ENCODE peak calls at places on chromosomes 2 and 18, in four cellular contexts. One of them, this sample, is unnamed.

GRCh38 chr2:105400138-105400540 is 1.3 kb upstream of the FHL2 start:
- DNase-seq in PC-9: peak; percentile 94
- DNase-seq in uterus: no peak
- DNase-seq in thoracic aorta: no peak
- DNase-seq in this sample: no peak

GRCh38 chr2:75098856-75099255 is 100.5 kb downstream of the TACR1 start:
- DNase-seq in PC-9: peak; percentile 41
- DNase-seq in uterus: no peak
- DNase-seq in thoracic aorta: no peak
- DNase-seq in this sample: no peak

GRCh38 chr18:76553715-76554603 is 58.9 kb upstream of the ZNF516 start:
- DNase-seq in PC-9: peak; percentile 63
- DNase-seq in uterus: no peak
- DNase-seq in thoracic aorta: no peak
- DNase-seq in this sample: no peak

GRCh38 chr2:134148172-134148571 is 105.7 kb upstream of the MGAT5 start:
- DNase-seq in thoracic aorta: no peak
- DNase-seq in PC-9: no peak
- DNase-seq in uterus: no peak
- DNase-seq in this sample: no peak

GRCh38 chr2:12534646-12535263 is 182.0 kb upstream of the TRIB2 start:
- DNase-seq in thoracic aorta: no peak
- DNase-seq in uterus: peak; percentile 81
- DNase-seq in PC-9: peak; percentile 95
- DNase-seq in this sample: peak; percentile 88

GRCh38 chr18:23067236-23067635 is 68.0 kb upstream of the CABLES1 start:
- DNase-seq in uterus: no peak
- DNase-seq in thoracic aorta: no peak
- DNase-seq in PC-9: peak; percentile 77
- DNase-seq in this sample: no peak

GRCh38 chr2:44110444-44110843 is 58.2 kb upstream of the PPM1B start:
- DNase-seq in uterus: no peak
- DNase-seq in thoracic aorta: no peak
- DNase-seq in PC-9: peak; percentile 31
- DNase-seq in this sample: no peak

GRCh38 chr2:40244251-40245010 is 207.5 kb downstream of the SLC8A1 start:
- DNase-seq in uterus: peak; percentile 52
- DNase-seq in thoracic aorta: peak; percentile 6
- DNase-seq in PC-9: peak; percentile 43
- DNase-seq in this sample: peak; percentile 28

GRCh38 chr2:30417253-30417652 is 29.8 kb upstream of the LCLAT1 start:
- DNase-seq in uterus: peak; percentile 79
- DNase-seq in thoracic aorta: no peak
- DNase-seq in PC-9: no peak
- DNase-seq in this sample: no peak

GRCh38 chr2:54454548-54454921 is 1.6 kb upstream of the SPTBN1 start:
- DNase-seq in PC-9: no peak
- DNase-seq in uterus: no peak
- DNase-seq in thoracic aorta: no peak
- DNase-seq in this sample: no peak

GRCh38 chr2:239239607-239240479 is 161.0 kb downstream of the HDAC4 start:
- DNase-seq in thoracic aorta: no peak
- DNase-seq in uterus: no peak
- DNase-seq in PC-9: no peak
- DNase-seq in this sample: no peak

DNA sequence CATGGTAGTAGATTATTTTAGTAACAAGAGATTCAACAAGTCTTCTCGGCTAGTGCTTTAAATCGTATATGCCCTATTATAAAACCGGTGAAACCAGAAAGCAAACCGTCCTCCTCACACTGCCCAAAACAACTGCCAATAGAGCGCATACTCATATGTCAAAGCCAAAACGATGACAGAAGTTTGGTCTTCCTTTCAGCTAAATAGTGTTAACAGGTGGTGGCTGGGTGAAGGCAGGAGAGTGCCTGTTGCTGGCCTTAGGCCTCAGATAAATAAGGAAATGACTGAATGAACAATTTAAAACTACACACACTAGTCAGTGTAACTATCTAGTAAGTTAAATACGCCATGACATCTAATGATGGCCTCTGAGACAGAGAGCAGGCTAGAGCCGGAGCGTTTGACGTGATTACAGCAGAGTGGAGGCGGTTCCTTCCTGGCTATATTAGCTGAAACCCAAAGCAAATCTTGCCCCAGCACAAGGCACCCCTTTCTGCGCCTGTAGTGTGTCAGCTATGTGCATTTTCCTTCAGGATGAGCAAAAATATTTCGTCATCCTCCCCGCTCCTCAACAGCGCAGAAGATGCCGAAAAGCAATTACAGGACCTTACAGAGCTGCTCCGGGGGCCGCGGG is 1.6 kb downstream of the LONRF2 start:
- DNase-seq in PC-9: no peak
- DNase-seq in uterus: peak; percentile 69
- DNase-seq in thoracic aorta: no peak
- DNase-seq in this sample: no peak
- H3K4me3 ChIP-seq in PC-9: no peak overlapping the region
- H3K4me3 ChIP-seq in uterus: peak overlapping the region; percentile 90
- H3K4me3 ChIP-seq in thoracic aorta: peak overlapping the region; percentile 80
- H3K4me3 ChIP-seq in this sample: peak overlapping the region; percentile 48

DNA sequence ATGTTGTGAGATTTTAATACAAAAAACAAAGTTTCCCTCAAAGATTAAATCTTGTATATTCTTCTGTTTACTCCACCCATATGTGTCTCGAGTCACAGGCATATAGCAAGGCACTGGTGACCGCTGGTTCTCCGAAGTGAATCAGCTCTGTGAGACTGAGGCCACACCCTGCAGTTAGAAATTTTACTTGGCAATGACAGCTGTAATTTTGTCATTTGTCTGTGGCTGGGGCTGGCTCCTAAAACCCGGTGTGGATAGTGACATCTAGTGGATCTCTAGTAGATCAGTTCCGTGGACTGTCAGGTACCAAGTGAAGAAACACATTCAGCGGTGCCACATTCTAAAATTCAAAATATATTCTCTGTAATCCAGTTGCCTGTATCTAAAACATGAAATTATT is 278.0 kb downstream of the NEDD4L start:
- DNase-seq in PC-9: peak; percentile 86
- DNase-seq in thoracic aorta: peak; percentile 19
- DNase-seq in uterus: peak; percentile 51
- DNase-seq in this sample: peak; percentile 44
- TF ChIP-seq CTCF in PC-9: peak; percentile 68
- TF ChIP-seq CTCF in thoracic aorta: peak; percentile 37
- TF ChIP-seq CTCF in uterus: peak; percentile 46
- TF ChIP-seq CTCF in this sample: peak; percentile 53

DNA sequence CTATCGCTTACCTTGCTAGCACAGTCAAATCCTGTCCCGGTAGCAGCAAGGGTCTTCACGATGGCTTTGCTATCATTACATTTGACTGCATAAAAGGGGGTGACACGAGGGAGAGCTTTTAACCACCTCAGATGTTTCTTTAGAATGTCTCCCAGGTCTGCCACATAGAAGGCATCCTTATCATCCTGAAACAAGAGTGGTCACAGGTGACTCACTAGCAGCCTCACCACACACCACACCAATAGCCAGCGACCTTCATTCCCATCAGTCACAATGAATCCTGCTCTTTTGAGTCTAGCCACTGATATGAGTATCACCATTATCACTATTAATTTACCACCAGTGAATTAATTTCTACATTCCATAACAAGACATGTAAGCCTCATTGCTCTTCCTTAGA is 3.7 kb downstream of the ODC1 start:
- DNase-seq in thoracic aorta: no peak
- DNase-seq in PC-9: no peak
- DNase-seq in uterus: no peak
- DNase-seq in this sample: no peak
- H3K36me3 ChIP-seq in thoracic aorta: peaks cover 50% of the 10 kb centered on the region
- H3K36me3 ChIP-seq in PC-9: peaks cover 36% of the 10 kb centered on the region
- H3K36me3 ChIP-seq in uterus: no peaks in the 10 kb centered on the region
- H3K36me3 ChIP-seq in this sample: peaks cover 2% of the 10 kb centered on the region

GRCh38 chr2:237000481-237000880 is 85.2 kb upstream of the COPS8 start:
- DNase-seq in PC-9: no peak
- DNase-seq in thoracic aorta: no peak
- DNase-seq in uterus: no peak
- DNase-seq in this sample: no peak

GRCh38 chr2:236997086-236997485 is 88.6 kb upstream of the COPS8 start:
- DNase-seq in uterus: no peak
- DNase-seq in PC-9: peak; percentile 54
- DNase-seq in thoracic aorta: no peak
- DNase-seq in this sample: no peak

GRCh38 chr2:236998250-236998649 is 87.4 kb upstream of the COPS8 start:
- DNase-seq in thoracic aorta: no peak
- DNase-seq in PC-9: peak; percentile 76
- DNase-seq in uterus: no peak
- DNase-seq in this sample: no peak

GRCh38 chr2:236994361-236994760 is 91.3 kb upstream of the COPS8 start:
- DNase-seq in thoracic aorta: no peak
- DNase-seq in uterus: no peak
- DNase-seq in PC-9: no peak
- DNase-seq in this sample: no peak

DNA sequence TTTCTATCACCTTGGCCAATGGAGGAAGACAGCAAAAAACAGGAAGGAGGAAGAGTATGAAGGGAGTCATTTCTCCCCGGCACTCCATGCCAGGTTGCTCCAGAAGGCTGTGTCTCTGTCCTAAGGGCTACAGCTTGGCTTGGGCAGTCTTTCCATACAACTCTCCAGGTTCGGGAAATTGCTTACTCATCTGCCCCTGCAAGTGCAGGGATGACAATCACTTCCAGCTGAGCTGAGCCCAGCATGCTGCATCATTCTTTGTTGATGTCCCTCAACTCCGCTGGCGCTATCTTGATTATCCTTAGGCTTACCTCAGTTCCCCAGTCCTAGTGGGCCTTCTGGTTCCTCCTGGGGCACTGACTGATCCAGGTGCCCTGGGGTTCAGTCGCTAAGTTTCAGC is 86.9 kb upstream of the COPS8 start:
- DNase-seq in uterus: no peak
- DNase-seq in PC-9: no peak
- DNase-seq in thoracic aorta: no peak
- DNase-seq in this sample: no peak
- H3K4me3 ChIP-seq in uterus: no peak overlapping the region
- H3K4me3 ChIP-seq in PC-9: no peak overlapping the region
- H3K4me3 ChIP-seq in thoracic aorta: no peak overlapping the region
- H3K4me3 ChIP-seq in this sample: no peak overlapping the region

GRCh38 chr2:36461039-36461681 is 105.6 kb downstream of the CRIM1 start:
- DNase-seq in thoracic aorta: no peak
- DNase-seq in PC-9: peak; percentile 94
- DNase-seq in uterus: no peak
- DNase-seq in this sample: peak; percentile 91

GRCh38 chr2:36455788-36456187 is 100.2 kb downstream of the CRIM1 start:
- DNase-seq in thoracic aorta: no peak
- DNase-seq in PC-9: no peak
- DNase-seq in uterus: no peak
- DNase-seq in this sample: no peak

GRCh38 chr2:36456227-36456788 is 100.7 kb downstream of the CRIM1 start:
- DNase-seq in thoracic aorta: peak; percentile 27
- DNase-seq in uterus: peak; percentile 47
- DNase-seq in PC-9: no peak
- DNase-seq in this sample: no peak

GRCh38 chr2:36459725-36460137 is 104.2 kb downstream of the CRIM1 start:
- DNase-seq in thoracic aorta: no peak
- DNase-seq in PC-9: peak; percentile 55
- DNase-seq in uterus: no peak
- DNase-seq in this sample: no peak

DNA sequence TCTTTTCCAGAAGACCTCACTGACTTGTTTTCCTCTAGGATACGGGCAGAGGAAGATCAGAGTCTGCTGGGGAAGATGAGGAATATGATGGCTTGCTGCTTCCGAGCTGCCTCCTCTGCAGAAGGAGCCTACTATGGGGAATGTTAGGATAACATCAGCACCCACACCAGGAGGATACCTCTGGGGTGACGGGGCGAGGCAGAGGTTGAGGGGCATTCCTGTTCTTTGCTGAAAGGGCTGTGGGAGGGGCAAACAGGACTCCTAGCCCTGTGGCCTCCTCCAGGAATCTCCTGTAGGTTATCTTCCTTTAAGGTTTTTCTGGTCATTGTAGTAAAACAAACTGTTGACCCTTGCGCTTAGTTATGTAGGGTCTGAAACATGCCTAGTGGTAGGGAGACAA is 102.5 kb downstream of the CRIM1 start:
- DNase-seq in thoracic aorta: no peak
- DNase-seq in PC-9: no peak
- DNase-seq in uterus: no peak
- DNase-seq in this sample: no peak
- TF ChIP-seq CTCF in thoracic aorta: no peak
- TF ChIP-seq CTCF in PC-9: no peak
- TF ChIP-seq CTCF in uterus: no peak
- TF ChIP-seq CTCF in this sample: no peak

GRCh38 chr2:26778507-26778906 is 7.3 kb upstream of the CENPA start:
- DNase-seq in uterus: no peak
- DNase-seq in thoracic aorta: no peak
- DNase-seq in PC-9: no peak
- DNase-seq in this sample: no peak
- H3K36me3 ChIP-seq in uterus: no peaks in the 10 kb centered on the region
- H3K36me3 ChIP-seq in thoracic aorta: peaks cover 48% of the 10 kb centered on the region
- H3K36me3 ChIP-seq in PC-9: peaks cover 31% of the 10 kb centered on the region
- H3K36me3 ChIP-seq in this sample: peaks cover 4% of the 10 kb centered on the region

GRCh38 chr2:217978536-217979150 is 24.2 kb downstream of the TNS1 start:
- DNase-seq in PC-9: no peak
- DNase-seq in uterus: peak; percentile 58
- DNase-seq in thoracic aorta: no peak
- DNase-seq in this sample: no peak

GRCh38 chr2:217977840-217978535 is 24.8 kb downstream of the TNS1 start:
- DNase-seq in PC-9: no peak
- DNase-seq in uterus: no peak
- DNase-seq in thoracic aorta: no peak
- DNase-seq in this sample: no peak

GRCh38 chr2:217980591-217980990 is 22.2 kb downstream of the TNS1 start:
- DNase-seq in uterus: no peak
- DNase-seq in thoracic aorta: no peak
- DNase-seq in PC-9: no peak
- DNase-seq in this sample: no peak

GRCh38 chr2:217980036-217980435 is 22.8 kb downstream of the TNS1 start:
- DNase-seq in PC-9: no peak
- DNase-seq in thoracic aorta: no peak
- DNase-seq in uterus: peak; percentile 75
- DNase-seq in this sample: no peak

DNA sequence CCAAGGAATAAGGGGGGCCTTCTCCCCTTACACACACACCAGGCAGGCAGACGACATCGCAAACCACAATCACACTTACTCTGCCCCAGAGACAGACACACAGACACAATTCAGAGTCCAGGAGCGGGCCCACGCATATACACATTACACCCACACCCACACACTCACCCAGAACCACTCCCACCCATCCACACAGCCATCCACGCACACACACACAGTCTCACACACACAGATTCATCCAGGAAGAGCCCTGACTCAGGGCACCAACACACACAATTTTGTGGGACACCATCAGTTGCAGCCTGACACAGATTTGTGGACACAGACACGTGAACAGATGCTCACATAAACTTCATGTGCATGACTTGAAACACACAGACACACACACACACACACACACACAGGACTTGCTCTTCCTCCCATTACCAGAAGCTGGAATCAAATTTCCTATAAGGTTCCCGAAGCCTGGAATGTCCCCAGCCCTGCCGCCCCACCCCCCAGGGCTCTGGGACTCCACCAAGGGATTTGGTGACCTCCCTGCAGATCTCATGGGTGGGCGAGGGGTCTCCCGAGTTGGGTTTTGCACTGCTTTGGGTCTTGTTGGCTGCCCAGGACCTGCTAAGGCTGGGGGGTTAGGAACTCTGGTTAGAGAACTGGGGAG is 23.5 kb downstream of the TNS1 start:
- DNase-seq in PC-9: no peak
- DNase-seq in thoracic aorta: no peak
- DNase-seq in uterus: peak; percentile 61
- DNase-seq in this sample: no peak
- H3K4me3 ChIP-seq in PC-9: no peak overlapping the region
- H3K4me3 ChIP-seq in thoracic aorta: peak overlapping the region; percentile 81
- H3K4me3 ChIP-seq in uterus: peak overlapping the region; percentile 64
- H3K4me3 ChIP-seq in this sample: peak overlapping the region; percentile 50